ENCODE peak calls at places on chromosomes 7 and 10, in five cellular contexts. One of them, this sample, is unnamed.

GRCh38 chr10:58435297-58435696 is 50.1 kb downstream of the TFAM start:
- DNase-seq in ovary: no peak
- DNase-seq in neural progenitor cell: no peak
- DNase-seq in astrocyte of the spinal cord: peak; percentile 99
- DNase-seq in IMR-90: peak; percentile 99
- DNase-seq in this sample: no peak

GRCh38 chr7:118060692-118061091 is 123.3 kb upstream of the LSM8 start:
- DNase-seq in ovary: no peak
- DNase-seq in IMR-90: no peak
- DNase-seq in neural progenitor cell: no peak
- DNase-seq in astrocyte of the spinal cord: no peak
- DNase-seq in this sample: no peak

GRCh38 chr10:103512166-103512565 is 18.7 kb downstream of the NEURL1 start:
- DNase-seq in neural progenitor cell: no peak
- DNase-seq in ovary: no peak
- DNase-seq in astrocyte of the spinal cord: no peak
- DNase-seq in IMR-90: no peak
- DNase-seq in this sample: no peak

GRCh38 chr7:144824360-144824759 is 11.5 kb downstream of the TPK1 start:
- DNase-seq in astrocyte of the spinal cord: peak; percentile 81
- DNase-seq in IMR-90: peak; percentile 36
- DNase-seq in neural progenitor cell: no peak
- DNase-seq in ovary: no peak
- DNase-seq in this sample: no peak

GRCh38 chr7:158289761-158290523 is 297.7 kb downstream of the PTPRN2 start:
- DNase-seq in astrocyte of the spinal cord: no peak
- DNase-seq in ovary: no peak
- DNase-seq in neural progenitor cell: no peak
- DNase-seq in IMR-90: no peak
- DNase-seq in this sample: no peak

GRCh38 chr10:84194424-84195043 is at the start of gene CDHR1:
- DNase-seq in ovary: no peak
- DNase-seq in IMR-90: no peak
- DNase-seq in neural progenitor cell: peak; percentile 90
- DNase-seq in astrocyte of the spinal cord: no peak
- DNase-seq in this sample: no peak

GRCh38 chr10:110138197-110138812 is 69.1 kb upstream of the MXI1 start:
- DNase-seq in IMR-90: peak; percentile 66
- DNase-seq in ovary: no peak
- DNase-seq in astrocyte of the spinal cord: peak; percentile 72
- DNase-seq in neural progenitor cell: peak; percentile 79
- DNase-seq in this sample: no peak

GRCh38 chr10:6034371-6034770 is 27.8 kb downstream of the IL2RA start:
- DNase-seq in astrocyte of the spinal cord: no peak
- DNase-seq in ovary: no peak
- DNase-seq in IMR-90: no peak
- DNase-seq in neural progenitor cell: no peak
- DNase-seq in this sample: no peak

GRCh38 chr10:101841826-101842225 is 1.8 kb downstream of the KCNIP2 start:
- DNase-seq in IMR-90: no peak
- DNase-seq in astrocyte of the spinal cord: no peak
- DNase-seq in ovary: no peak
- DNase-seq in neural progenitor cell: no peak
- DNase-seq in this sample: no peak

GRCh38 chr7:76514926-76515325 is 4.6 kb downstream of the UPK3B start:
- DNase-seq in neural progenitor cell: peak; percentile 1
- DNase-seq in ovary: no peak
- DNase-seq in astrocyte of the spinal cord: no peak
- DNase-seq in IMR-90: no peak
- DNase-seq in this sample: no peak

GRCh38 chr7:30731619-30732018 is 20.3 kb upstream of the INMT start:
- DNase-seq in IMR-90: no peak
- DNase-seq in neural progenitor cell: no peak
- DNase-seq in ovary: no peak
- DNase-seq in astrocyte of the spinal cord: no peak
- DNase-seq in this sample: no peak

GRCh38 chr7:30134011-30134410 is 775 bp upstream of the MTURN start:
- DNase-seq in neural progenitor cell: no peak
- DNase-seq in astrocyte of the spinal cord: no peak
- DNase-seq in IMR-90: no peak
- DNase-seq in ovary: no peak
- DNase-seq in this sample: no peak

GRCh38 chr10:89923661-89924060 is 222.3 kb downstream of the KIF20B start:
- DNase-seq in neural progenitor cell: no peak
- DNase-seq in astrocyte of the spinal cord: no peak
- DNase-seq in ovary: no peak
- DNase-seq in IMR-90: no peak
- DNase-seq in this sample: no peak

GRCh38 chr7:32516551-32517082 is 21.3 kb downstream of the AVL9 start:
- DNase-seq in ovary: no peak
- DNase-seq in neural progenitor cell: no peak
- DNase-seq in IMR-90: no peak
- DNase-seq in astrocyte of the spinal cord: peak; percentile 62
- DNase-seq in this sample: no peak

GRCh38 chr7:4745971-4746919 is 29.2 kb upstream of the AP5Z1 start:
- DNase-seq in astrocyte of the spinal cord: peak; percentile 82
- DNase-seq in IMR-90: peak; percentile 83
- DNase-seq in ovary: no peak
- DNase-seq in neural progenitor cell: no peak
- DNase-seq in this sample: no peak

GRCh38 chr10:61902448-61903183 is 1.1 kb downstream of the ARID5B start:
- DNase-seq in neural progenitor cell: peak; percentile 65
- DNase-seq in IMR-90: peak; percentile 61
- DNase-seq in astrocyte of the spinal cord: peak; percentile 83
- DNase-seq in ovary: peak; percentile 35
- DNase-seq in this sample: no peak

GRCh38 chr10:96334888-96335526 is 23.8 kb downstream of the OPALIN start:
- DNase-seq in neural progenitor cell: peak; percentile 70
- DNase-seq in astrocyte of the spinal cord: peak; percentile 34
- DNase-seq in ovary: no peak
- DNase-seq in IMR-90: peak; percentile 41
- DNase-seq in this sample: no peak

GRCh38 chr7:93228302-93228701 is 2.0 kb upstream of the HEPACAM2 start:
- DNase-seq in ovary: no peak
- DNase-seq in IMR-90: peak; percentile 70
- DNase-seq in neural progenitor cell: peak; percentile 71
- DNase-seq in astrocyte of the spinal cord: peak; percentile 63
- DNase-seq in this sample: peak; percentile 36

GRCh38 chr10:75097666-75098285 is 13.7 kb upstream of the SAMD8 start:
- DNase-seq in neural progenitor cell: peak; percentile 50
- DNase-seq in astrocyte of the spinal cord: peak; percentile 11
- DNase-seq in ovary: no peak
- DNase-seq in IMR-90: peak; percentile 26
- DNase-seq in this sample: no peak

GRCh38 chr10:118340486-118340885 is 1.6 kb downstream of the FAM204A start:
- DNase-seq in IMR-90: no peak
- DNase-seq in ovary: no peak
- DNase-seq in neural progenitor cell: no peak
- DNase-seq in astrocyte of the spinal cord: no peak
- DNase-seq in this sample: no peak

GRCh38 chr7:50745336-50745735 is 37.4 kb downstream of the GRB10 start:
- DNase-seq in astrocyte of the spinal cord: no peak
- DNase-seq in IMR-90: no peak
- DNase-seq in neural progenitor cell: no peak
- DNase-seq in ovary: no peak
- DNase-seq in this sample: no peak

GRCh38 chr7:55174456-55174855 is 155.6 kb downstream of the EGFR start:
- DNase-seq in IMR-90: no peak
- DNase-seq in neural progenitor cell: no peak
- DNase-seq in astrocyte of the spinal cord: no peak
- DNase-seq in ovary: no peak
- DNase-seq in this sample: no peak

GRCh38 chr7:130887182-130888016 is 153.4 kb upstream of the KLF14 start:
- DNase-seq in neural progenitor cell: no peak
- DNase-seq in IMR-90: peak; percentile 89
- DNase-seq in astrocyte of the spinal cord: peak; percentile 78
- DNase-seq in ovary: no peak
- DNase-seq in this sample: no peak

GRCh38 chr7:140230862-140231778 is 54.3 kb upstream of the KDM7A start:
- DNase-seq in astrocyte of the spinal cord: peak; percentile 15
- DNase-seq in IMR-90: peak; percentile 39
- DNase-seq in neural progenitor cell: peak; percentile 87
- DNase-seq in ovary: peak; percentile 23
- DNase-seq in this sample: no peak

GRCh38 chr10:95873139-95873538 is 34.6 kb upstream of the CC2D2B start:
- DNase-seq in ovary: no peak
- DNase-seq in IMR-90: no peak
- DNase-seq in astrocyte of the spinal cord: no peak
- DNase-seq in neural progenitor cell: no peak
- DNase-seq in this sample: no peak

GRCh38 chr10:25294032-25294926 is 119.5 kb downstream of the GPR158 start:
- DNase-seq in neural progenitor cell: no peak
- DNase-seq in ovary: no peak
- DNase-seq in IMR-90: peak; percentile 8
- DNase-seq in astrocyte of the spinal cord: peak; percentile 67
- DNase-seq in this sample: no peak

GRCh38 chr7:108181073-108181985 is 51.2 kb upstream of the LAMB4 start:
- DNase-seq in neural progenitor cell: peak; percentile 51
- DNase-seq in IMR-90: peak; percentile 67
- DNase-seq in astrocyte of the spinal cord: peak; percentile 75
- DNase-seq in ovary: no peak
- DNase-seq in this sample: no peak

GRCh38 chr10:117004627-117005453 is at the start of gene SHTN1:
- DNase-seq in astrocyte of the spinal cord: peak; percentile 54
- DNase-seq in ovary: peak; percentile 85
- DNase-seq in neural progenitor cell: peak; percentile 70
- DNase-seq in IMR-90: peak; percentile 50
- DNase-seq in this sample: no peak

GRCh38 chr10:48509061-48509772 is 95.7 kb downstream of the ARHGAP22 start:
- DNase-seq in IMR-90: no peak
- DNase-seq in astrocyte of the spinal cord: no peak
- DNase-seq in neural progenitor cell: no peak
- DNase-seq in ovary: peak; percentile 12
- DNase-seq in this sample: no peak

GRCh38 chr7:108347616-108348015 is 108.6 kb downstream of the NRCAM start:
- DNase-seq in neural progenitor cell: peak; percentile 89
- DNase-seq in ovary: no peak
- DNase-seq in IMR-90: peak; percentile 49
- DNase-seq in astrocyte of the spinal cord: peak; percentile 56
- DNase-seq in this sample: no peak

GRCh38 chr7:84041649-84042048 is 152.9 kb downstream of the SEMA3A start:
- DNase-seq in ovary: no peak
- DNase-seq in astrocyte of the spinal cord: no peak
- DNase-seq in neural progenitor cell: no peak
- DNase-seq in IMR-90: no peak
- DNase-seq in this sample: no peak

GRCh38 chr7:1863091-1863900 is 193.2 kb downstream of the ELFN1 start:
- DNase-seq in ovary: no peak
- DNase-seq in neural progenitor cell: no peak
- DNase-seq in IMR-90: no peak
- DNase-seq in astrocyte of the spinal cord: no peak
- DNase-seq in this sample: no peak

GRCh38 chr7:1862560-1862959 is 192.5 kb downstream of the ELFN1 start:
- DNase-seq in ovary: no peak
- DNase-seq in astrocyte of the spinal cord: no peak
- DNase-seq in IMR-90: no peak
- DNase-seq in neural progenitor cell: no peak
- DNase-seq in this sample: no peak

GRCh38 chr7:1864126-1864940 is 194.3 kb downstream of the ELFN1 start:
- DNase-seq in IMR-90: no peak
- DNase-seq in neural progenitor cell: peak; percentile 79
- DNase-seq in astrocyte of the spinal cord: no peak
- DNase-seq in ovary: no peak
- DNase-seq in this sample: no peak

GRCh38 chr7:1859266-1860035 is 189.4 kb downstream of the ELFN1 start:
- DNase-seq in neural progenitor cell: no peak
- DNase-seq in IMR-90: no peak
- DNase-seq in astrocyte of the spinal cord: no peak
- DNase-seq in ovary: no peak
- DNase-seq in this sample: no peak

GRCh38 chr7:1861799-1862458 is 191.9 kb downstream of the ELFN1 start:
- DNase-seq in ovary: no peak
- DNase-seq in neural progenitor cell: no peak
- DNase-seq in astrocyte of the spinal cord: no peak
- DNase-seq in IMR-90: no peak
- DNase-seq in this sample: no peak
- H3K4me3 ChIP-seq in ovary: no peak overlapping the region
- H3K4me3 ChIP-seq in neural progenitor cell: no peak overlapping the region
- H3K4me3 ChIP-seq in astrocyte of the spinal cord: no peak overlapping the region
- H3K4me3 ChIP-seq in IMR-90: no peak overlapping the region
- H3K4me3 ChIP-seq in this sample: no peak overlapping the region

DNA sequence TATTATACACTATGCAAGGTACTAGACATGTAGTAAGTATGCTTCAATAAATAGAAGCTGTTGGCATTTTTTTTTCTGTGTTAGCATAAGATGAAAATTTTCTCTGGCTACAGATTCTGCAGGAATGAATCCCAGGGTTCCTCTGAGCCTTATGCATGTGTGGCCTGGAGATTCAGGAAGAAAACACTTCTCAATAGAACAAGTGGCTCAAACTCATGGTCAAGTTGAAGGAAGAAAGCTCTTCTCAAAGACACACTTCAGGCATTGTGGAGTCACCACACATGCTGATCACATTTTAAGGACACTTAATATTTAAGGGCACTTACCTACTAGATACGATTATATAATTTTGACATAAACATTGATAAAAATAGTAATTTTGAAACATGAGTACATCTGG is 19.5 kb downstream of the DNAH11 start:
- DNase-seq in astrocyte of the spinal cord: no peak
- DNase-seq in neural progenitor cell: no peak
- DNase-seq in ovary: no peak
- DNase-seq in IMR-90: no peak
- DNase-seq in this sample: no peak
- TF ChIP-seq CTCF in astrocyte of the spinal cord: no peak
- TF ChIP-seq CTCF in neural progenitor cell: no peak
- TF ChIP-seq CTCF in ovary: no peak
- TF ChIP-seq CTCF in IMR-90: no peak
- TF ChIP-seq CTCF in this sample: no peak

GRCh38 chr10:124717911-124718734 is 26.1 kb downstream of the FAM53B start:
- DNase-seq in IMR-90: no peak
- DNase-seq in ovary: no peak
- DNase-seq in astrocyte of the spinal cord: no peak
- DNase-seq in neural progenitor cell: no peak
- DNase-seq in this sample: peak; percentile 80
- H3K4me3 ChIP-seq in IMR-90: no peak overlapping the region
- H3K4me3 ChIP-seq in ovary: no peak overlapping the region
- H3K4me3 ChIP-seq in astrocyte of the spinal cord: no peak overlapping the region
- H3K4me3 ChIP-seq in neural progenitor cell: no peak overlapping the region
- H3K4me3 ChIP-seq in this sample: peak overlapping the region; percentile 18

GRCh38 chr7:129212126-129212525 is 12.7 kb upstream of the AHCYL2 start:
- DNase-seq in ovary: no peak
- DNase-seq in astrocyte of the spinal cord: no peak
- DNase-seq in neural progenitor cell: no peak
- DNase-seq in IMR-90: no peak
- DNase-seq in this sample: no peak

GRCh38 chr7:129209067-129209926 is 15.5 kb upstream of the AHCYL2 start:
- DNase-seq in ovary: peak; percentile 15
- DNase-seq in neural progenitor cell: no peak
- DNase-seq in astrocyte of the spinal cord: no peak
- DNase-seq in IMR-90: no peak
- DNase-seq in this sample: no peak

GRCh38 chr7:129210989-129211312 is 13.9 kb upstream of the AHCYL2 start:
- DNase-seq in IMR-90: no peak
- DNase-seq in astrocyte of the spinal cord: no peak
- DNase-seq in neural progenitor cell: no peak
- DNase-seq in ovary: no peak
- DNase-seq in this sample: no peak

GRCh38 chr7:129208667-129209066 is 16.2 kb upstream of the AHCYL2 start:
- DNase-seq in ovary: peak; percentile 8
- DNase-seq in astrocyte of the spinal cord: no peak
- DNase-seq in neural progenitor cell: no peak
- DNase-seq in IMR-90: no peak
- DNase-seq in this sample: no peak

GRCh38 chr7:129210256-129210988 is 14.4 kb upstream of the AHCYL2 start:
- DNase-seq in neural progenitor cell: peak; percentile 76
- DNase-seq in ovary: peak; percentile 85
- DNase-seq in astrocyte of the spinal cord: peak; percentile 45
- DNase-seq in IMR-90: peak; percentile 44
- DNase-seq in this sample: no peak
- TF ChIP-seq CTCF in neural progenitor cell: peak; percentile 80
- TF ChIP-seq CTCF in ovary: peak; percentile 74
- TF ChIP-seq CTCF in astrocyte of the spinal cord: peak; percentile 91
- TF ChIP-seq CTCF in IMR-90: peak; percentile 81
- TF ChIP-seq CTCF in this sample: peak; percentile 84